ENCODE peak calls at places on chromosomes 7 and 10, in four cellular contexts. One of them, this sample, is unnamed.

GRCh38 chr7:92843034-92843760 is 6.8 kb upstream of the CDK6 start:
- DNase-seq in activated T-cell treated with anti-CD3 and anti-CD28 coated beads for 1 hour: no peak
- DNase-seq in HTR-8/SVneo: no peak
- DNase-seq in stimulated activated CD8-positive, alpha-beta memory T cell treated with anti-CD3 and anti-CD28 coated beads, Interleukin-2, amount 100 ng/mL, for 1 hour: no peak
- DNase-seq in this sample: no peak

GRCh38 chr7:140670343-140670935 is 2.3 kb upstream of the ADCK2 start:
- DNase-seq in activated T-cell treated with anti-CD3 and anti-CD28 coated beads for 1 hour: no peak
- DNase-seq in HTR-8/SVneo: no peak
- DNase-seq in stimulated activated CD8-positive, alpha-beta memory T cell treated with anti-CD3 and anti-CD28 coated beads, Interleukin-2, amount 100 ng/mL, for 1 hour: no peak
- DNase-seq in this sample: no peak

GRCh38 chr7:117781707-117782106 is 91.5 kb downstream of the CTTNBP2 start:
- DNase-seq in HTR-8/SVneo: no peak
- DNase-seq in stimulated activated CD8-positive, alpha-beta memory T cell treated with anti-CD3 and anti-CD28 coated beads, Interleukin-2, amount 100 ng/mL, for 1 hour: no peak
- DNase-seq in activated T-cell treated with anti-CD3 and anti-CD28 coated beads for 1 hour: no peak
- DNase-seq in this sample: no peak

GRCh38 chr7:71509381-71509780 is 377.4 kb downstream of the GALNT17 start:
- DNase-seq in stimulated activated CD8-positive, alpha-beta memory T cell treated with anti-CD3 and anti-CD28 coated beads, Interleukin-2, amount 100 ng/mL, for 1 hour: no peak
- DNase-seq in HTR-8/SVneo: no peak
- DNase-seq in activated T-cell treated with anti-CD3 and anti-CD28 coated beads for 1 hour: no peak
- DNase-seq in this sample: no peak

GRCh38 chr7:149883452-149883861 is 9.7 kb downstream of the ATP6V0E2 start:
- DNase-seq in activated T-cell treated with anti-CD3 and anti-CD28 coated beads for 1 hour: no peak
- DNase-seq in HTR-8/SVneo: no peak
- DNase-seq in stimulated activated CD8-positive, alpha-beta memory T cell treated with anti-CD3 and anti-CD28 coated beads, Interleukin-2, amount 100 ng/mL, for 1 hour: no peak
- DNase-seq in this sample: peak

GRCh38 chr10:93718937-93719725 is 16.7 kb upstream of the FRA10AC1 start:
- DNase-seq in stimulated activated CD8-positive, alpha-beta memory T cell treated with anti-CD3 and anti-CD28 coated beads, Interleukin-2, amount 100 ng/mL, for 1 hour: no peak
- DNase-seq in activated T-cell treated with anti-CD3 and anti-CD28 coated beads for 1 hour: no peak
- DNase-seq in HTR-8/SVneo: no peak
- DNase-seq in this sample: no peak

GRCh38 chr10:120634629-120635028 is 177.6 kb downstream of the PLPP4 start:
- DNase-seq in HTR-8/SVneo: no peak
- DNase-seq in activated T-cell treated with anti-CD3 and anti-CD28 coated beads for 1 hour: no peak
- DNase-seq in stimulated activated CD8-positive, alpha-beta memory T cell treated with anti-CD3 and anti-CD28 coated beads, Interleukin-2, amount 100 ng/mL, for 1 hour: no peak
- DNase-seq in this sample: no peak

GRCh38 chr7:47402941-47403340 is 179.0 kb downstream of the TNS3 start:
- DNase-seq in HTR-8/SVneo: no peak
- DNase-seq in activated T-cell treated with anti-CD3 and anti-CD28 coated beads for 1 hour: no peak
- DNase-seq in stimulated activated CD8-positive, alpha-beta memory T cell treated with anti-CD3 and anti-CD28 coated beads, Interleukin-2, amount 100 ng/mL, for 1 hour: no peak
- DNase-seq in this sample: no peak

GRCh38 chr10:77702166-77702565 is 64.6 kb upstream of the KCNMA1 start:
- DNase-seq in activated T-cell treated with anti-CD3 and anti-CD28 coated beads for 1 hour: no peak
- DNase-seq in HTR-8/SVneo: no peak
- DNase-seq in stimulated activated CD8-positive, alpha-beta memory T cell treated with anti-CD3 and anti-CD28 coated beads, Interleukin-2, amount 100 ng/mL, for 1 hour: no peak
- DNase-seq in this sample: no peak

GRCh38 chr7:96997512-96998032 is 7.8 kb upstream of the DLX6 start:
- DNase-seq in activated T-cell treated with anti-CD3 and anti-CD28 coated beads for 1 hour: no peak
- DNase-seq in HTR-8/SVneo: no peak
- DNase-seq in stimulated activated CD8-positive, alpha-beta memory T cell treated with anti-CD3 and anti-CD28 coated beads, Interleukin-2, amount 100 ng/mL, for 1 hour: no peak
- DNase-seq in this sample: no peak

GRCh38 chr7:56250135-56250534 is 133.9 kb upstream of the NUPR2 start:
- DNase-seq in HTR-8/SVneo: peak
- DNase-seq in activated T-cell treated with anti-CD3 and anti-CD28 coated beads for 1 hour: no peak
- DNase-seq in stimulated activated CD8-positive, alpha-beta memory T cell treated with anti-CD3 and anti-CD28 coated beads, Interleukin-2, amount 100 ng/mL, for 1 hour: no peak
- DNase-seq in this sample: no peak

GRCh38 chr7:102042016-102042656 is 224.7 kb downstream of the CUX1 start:
- DNase-seq in stimulated activated CD8-positive, alpha-beta memory T cell treated with anti-CD3 and anti-CD28 coated beads, Interleukin-2, amount 100 ng/mL, for 1 hour: no peak
- DNase-seq in activated T-cell treated with anti-CD3 and anti-CD28 coated beads for 1 hour: no peak
- DNase-seq in HTR-8/SVneo: peak
- DNase-seq in this sample: no peak

GRCh38 chr10:29621161-29621560 is 13.6 kb downstream of the SVIL start:
- DNase-seq in HTR-8/SVneo: no peak
- DNase-seq in activated T-cell treated with anti-CD3 and anti-CD28 coated beads for 1 hour: no peak
- DNase-seq in stimulated activated CD8-positive, alpha-beta memory T cell treated with anti-CD3 and anti-CD28 coated beads, Interleukin-2, amount 100 ng/mL, for 1 hour: no peak
- DNase-seq in this sample: no peak

GRCh38 chr7:128017880-128018845 is 13.1 kb downstream of the LRRC4 start:
- DNase-seq in stimulated activated CD8-positive, alpha-beta memory T cell treated with anti-CD3 and anti-CD28 coated beads, Interleukin-2, amount 100 ng/mL, for 1 hour: no peak
- DNase-seq in activated T-cell treated with anti-CD3 and anti-CD28 coated beads for 1 hour: no peak
- DNase-seq in HTR-8/SVneo: no peak
- DNase-seq in this sample: no peak

GRCh38 chr10:88800152-88801125 is 2.1 kb upstream of the LIPM start:
- DNase-seq in HTR-8/SVneo: no peak
- DNase-seq in activated T-cell treated with anti-CD3 and anti-CD28 coated beads for 1 hour: no peak
- DNase-seq in stimulated activated CD8-positive, alpha-beta memory T cell treated with anti-CD3 and anti-CD28 coated beads, Interleukin-2, amount 100 ng/mL, for 1 hour: no peak
- DNase-seq in this sample: no peak

GRCh38 chr7:35248576-35249536 is 5.0 kb downstream of the TBX20 start:
- DNase-seq in HTR-8/SVneo: no peak
- DNase-seq in activated T-cell treated with anti-CD3 and anti-CD28 coated beads for 1 hour: no peak
- DNase-seq in stimulated activated CD8-positive, alpha-beta memory T cell treated with anti-CD3 and anti-CD28 coated beads, Interleukin-2, amount 100 ng/mL, for 1 hour: no peak
- DNase-seq in this sample: no peak

GRCh38 chr7:83936056-83936703 is 258.4 kb downstream of the SEMA3A start:
- DNase-seq in stimulated activated CD8-positive, alpha-beta memory T cell treated with anti-CD3 and anti-CD28 coated beads, Interleukin-2, amount 100 ng/mL, for 1 hour: no peak
- DNase-seq in HTR-8/SVneo: peak
- DNase-seq in activated T-cell treated with anti-CD3 and anti-CD28 coated beads for 1 hour: peak
- DNase-seq in this sample: peak

GRCh38 chr10:123390332-123390731 is 236.1 kb downstream of the BUB3 start:
- DNase-seq in activated T-cell treated with anti-CD3 and anti-CD28 coated beads for 1 hour: no peak
- DNase-seq in HTR-8/SVneo: no peak
- DNase-seq in stimulated activated CD8-positive, alpha-beta memory T cell treated with anti-CD3 and anti-CD28 coated beads, Interleukin-2, amount 100 ng/mL, for 1 hour: no peak
- DNase-seq in this sample: no peak

GRCh38 chr10:30368065-30368718 is 19.1 kb upstream of the MTPAP start:
- DNase-seq in HTR-8/SVneo: no peak
- DNase-seq in stimulated activated CD8-positive, alpha-beta memory T cell treated with anti-CD3 and anti-CD28 coated beads, Interleukin-2, amount 100 ng/mL, for 1 hour: no peak
- DNase-seq in activated T-cell treated with anti-CD3 and anti-CD28 coated beads for 1 hour: no peak
- DNase-seq in this sample: no peak

GRCh38 chr10:132397671-132398565 is 918 bp downstream of the PWWP2B start:
- DNase-seq in HTR-8/SVneo: no peak
- DNase-seq in activated T-cell treated with anti-CD3 and anti-CD28 coated beads for 1 hour: no peak
- DNase-seq in stimulated activated CD8-positive, alpha-beta memory T cell treated with anti-CD3 and anti-CD28 coated beads, Interleukin-2, amount 100 ng/mL, for 1 hour: no peak
- DNase-seq in this sample: peak

GRCh38 chr10:97863808-97864207 is 14.2 kb downstream of the GOLGA7B start:
- DNase-seq in HTR-8/SVneo: no peak
- DNase-seq in activated T-cell treated with anti-CD3 and anti-CD28 coated beads for 1 hour: no peak
- DNase-seq in stimulated activated CD8-positive, alpha-beta memory T cell treated with anti-CD3 and anti-CD28 coated beads, Interleukin-2, amount 100 ng/mL, for 1 hour: no peak
- DNase-seq in this sample: no peak

GRCh38 chr10:44828515-44829142 is 82.5 kb upstream of the TMEM72 start:
- DNase-seq in stimulated activated CD8-positive, alpha-beta memory T cell treated with anti-CD3 and anti-CD28 coated beads, Interleukin-2, amount 100 ng/mL, for 1 hour: no peak
- DNase-seq in activated T-cell treated with anti-CD3 and anti-CD28 coated beads for 1 hour: no peak
- DNase-seq in HTR-8/SVneo: no peak
- DNase-seq in this sample: no peak

This sample was measured in CD4-positive, alpha-beta T cell.